ENCODE peak calls at places on chromosome 9, in six cellular contexts. I is GM23338, Z is right cardiac atrium, A is endothelial cell of umbilical vein, N is hepatocyte, E is upper lobe of right lung. S is an unnamed sample. For H3K4me1, the result is how much of the 10 kb centered on the place peaks cover.

GRCh38 chr9:98774746-98775145 is 21.6 kb downstream of the ANKS6 start:
- DNase-seq in E (no peak), I (peak), Z (no peak), A (no peak), N (no peak), S (no peak)

GRCh38 chr9:14322211-14323082 is 8.5 kb upstream of the NFIB start:
- DNase-seq in Z (peak), I (peak), E (peak), N (peak), A (peak), S (peak)

GRCh38 chr9:93260290-93261066 is 76.5 kb downstream of the WNK2 start:
- DNase-seq in Z (no peak), N (no peak), E (peak), A (no peak), I (no peak), S (no peak)

GRCh38 chr9:28270156-28270555 is 696.9 kb upstream of the C9orf72 start:
- DNase-seq in N (no peak), Z (no peak), I (no peak), A (no peak), E (no peak), S (no peak)

GRCh38 chr9:35822926-35823325 is 5.6 kb downstream of the FAM221B start:
- DNase-seq in A (no peak), Z (no peak), E (no peak), I (no peak), N (no peak), S (no peak)

GRCh38 chr9:125409637-125410521 is 148.3 kb downstream of the GAPVD1 start:
- DNase-seq in A (no peak), Z (no peak), N (no peak), E (no peak), I (peak), S (no peak)

GRCh38 chr9:83231039-83231438 is 168.1 kb upstream of the RASEF start:
- DNase-seq in Z (no peak), A (no peak), E (no peak), I (peak), N (peak), S (no peak)

GRCh38 chr9:111975709-111976108 is 79.1 kb downstream of the UGCG start:
- DNase-seq in N (peak), E (peak), A (no peak), Z (no peak), I (peak), S (no peak)

GRCh38 chr9:135932656-135933055 is 25.3 kb upstream of the CAMSAP1 start:
- DNase-seq in I (no peak), Z (no peak), N (no peak), E (no peak), A (no peak), S (peak)

GRCh38 chr9:35868972-35869371 is 1.2 kb downstream of the OR13J1 start:
- DNase-seq in I (no peak), N (no peak), A (no peak), E (no peak), Z (no peak), S (no peak)

GRCh38 chr9:83714316-83714715 is 6.6 kb upstream of the UBQLN1 start:
- DNase-seq in I (no peak), Z (no peak), N (no peak), E (no peak), A (peak), S (no peak)

GRCh38 chr9:130235558-130236435 is 29.8 kb upstream of the HMCN2 start:
- DNase-seq in I (peak), E (peak), A (peak), Z (peak), N (peak), S (no peak)

GRCh38 chr9:19233344-19233743 is 2.9 kb downstream of the DENND4C start:
- DNase-seq in I (no peak), N (no peak), A (no peak), E (no peak), Z (no peak), S (no peak)

GRCh38 chr9:93590609-93591234 is 14.3 kb downstream of the PHF2 start:
- DNase-seq in N (no peak), E (no peak), Z (no peak), I (no peak), A (no peak), S (no peak)

GRCh38 chr9:99433555-99433954 is 211.5 kb downstream of the SEC61B start:
- DNase-seq in N (peak), E (peak), A (peak), I (no peak), Z (peak), S (peak)

GRCh38 chr9:117485176-117485575 is 70.3 kb upstream of the ASTN2 start:
- DNase-seq in I (no peak), N (no peak), A (no peak), E (no peak), Z (no peak), S (no peak)

GRCh38 chr9:15144567-15145174 is 162.3 kb downstream of the TTC39B start:
- DNase-seq in Z (no peak), E (no peak), N (no peak), A (no peak), I (no peak), S (no peak)

GRCh38 chr9:16136961-16137360 is 584.1 kb downstream of the CCDC171 start:
- DNase-seq in N (no peak), A (no peak), I (no peak), E (no peak), Z (peak), S (no peak)

GRCh38 chr9:99411068-99411467 is 189.0 kb downstream of the SEC61B start:
- DNase-seq in Z (no peak), A (no peak), N (no peak), E (no peak), I (no peak), S (no peak)

GRCh38 chr9:589723-590122 is 251.8 kb upstream of the DMRT1 start:
- DNase-seq in N (peak), I (peak), A (peak), Z (no peak), E (no peak), S (no peak)

GRCh38 chr9:98515506-98516204 is 193.1 kb downstream of the GABBR2 start:
- DNase-seq in Z (no peak), N (no peak), E (no peak), A (no peak), I (no peak), S (no peak)

GRCh38 chr9:136538599-136539426 is 7.0 kb downstream of the NOTCH1 start:
- DNase-seq in E (no peak), I (no peak), N (no peak), A (peak), Z (peak), S (no peak)

GRCh38 chr9:130896233-130897012 is at the start of gene QRFP:
- DNase-seq in Z (no peak), A (no peak), N (no peak), I (no peak), E (no peak), S (no peak)

GRCh38 chr9:4297795-4298254 is 2.0 kb downstream of the GLIS3 start:
- DNase-seq in E (peak), A (peak), Z (peak), I (peak), N (peak), S (peak)

GRCh38 chr9:14018061-14018460 is 295.9 kb downstream of the NFIB start:
- DNase-seq in A (peak), Z (peak), E (no peak), N (peak), I (no peak), S (no peak)

GRCh38 chr9:69122391-69123141 is 51.5 kb upstream of the TJP2 start:
- DNase-seq in Z (no peak), N (peak), I (peak), E (no peak), A (peak), S (no peak)

GRCh38 chr9:78035369-78035993 is 3.9 kb upstream of the GNAQ start:
- DNase-seq in A (peak), N (peak), Z (peak), I (peak), E (no peak), S (no peak)

GRCh38 chr9:125066839-125067619 is 76.3 kb downstream of the SCAI start:
- DNase-seq in E (no peak), N (no peak), A (peak), I (no peak), Z (no peak), S (no peak)

GRCh38 chr9:96020822-96021615 is 145.5 kb downstream of the ERCC6L2 start:
- DNase-seq in N (peak), E (peak), Z (peak), A (peak), I (peak), S (peak)

GRCh38 chr9:128120061-128120740 is 7.3 kb downstream of the PTGES2 start:
- DNase-seq in I (no peak), N (no peak), A (no peak), Z (peak), E (no peak), S (peak)

GRCh38 chr9:87223397-87224246 is 274.0 kb upstream of the DAPK1 start:
- DNase-seq in N (no peak), Z (no peak), E (no peak), A (no peak), I (peak), S (no peak)

GRCh38 chr9:34555435-34556230 is 32.8 kb upstream of the ENHO start:
- DNase-seq in N (no peak), A (no peak), I (no peak), E (peak), Z (no peak), S (peak)

GRCh38 chr9:76415731-76416130 is 21.5 kb upstream of the RFK start:
- DNase-seq in N (no peak), A (peak), I (no peak), E (no peak), Z (no peak), S (no peak)

GRCh38 chr9:83649515-83649914 is 26.6 kb downstream of the IDNK start:
- DNase-seq in N (no peak), A (no peak), E (no peak), I (peak), Z (no peak), S (no peak)

GRCh38 chr9:129321511-129322021 is 143.5 kb upstream of the IER5L start:
- DNase-seq in E (no peak), N (no peak), A (no peak), Z (no peak), I (no peak), S (peak)

GRCh38 chr9:7963026-7963425 is 163.4 kb upstream of the DMAC1 start:
- DNase-seq in E (no peak), A (no peak), I (no peak), Z (peak), N (no peak), S (no peak)

GRCh38 chr9:119003218-119003617 is 366.0 kb downstream of the BRINP1 start:
- DNase-seq in N (no peak), A (no peak), I (no peak), E (no peak), Z (no peak), S (no peak)

GRCh38 chr9:38263534-38263933 is 129.0 kb upstream of the ALDH1B1 start:
- DNase-seq in E (no peak), A (peak), Z (no peak), N (no peak), I (peak), S (no peak)

DNA sequence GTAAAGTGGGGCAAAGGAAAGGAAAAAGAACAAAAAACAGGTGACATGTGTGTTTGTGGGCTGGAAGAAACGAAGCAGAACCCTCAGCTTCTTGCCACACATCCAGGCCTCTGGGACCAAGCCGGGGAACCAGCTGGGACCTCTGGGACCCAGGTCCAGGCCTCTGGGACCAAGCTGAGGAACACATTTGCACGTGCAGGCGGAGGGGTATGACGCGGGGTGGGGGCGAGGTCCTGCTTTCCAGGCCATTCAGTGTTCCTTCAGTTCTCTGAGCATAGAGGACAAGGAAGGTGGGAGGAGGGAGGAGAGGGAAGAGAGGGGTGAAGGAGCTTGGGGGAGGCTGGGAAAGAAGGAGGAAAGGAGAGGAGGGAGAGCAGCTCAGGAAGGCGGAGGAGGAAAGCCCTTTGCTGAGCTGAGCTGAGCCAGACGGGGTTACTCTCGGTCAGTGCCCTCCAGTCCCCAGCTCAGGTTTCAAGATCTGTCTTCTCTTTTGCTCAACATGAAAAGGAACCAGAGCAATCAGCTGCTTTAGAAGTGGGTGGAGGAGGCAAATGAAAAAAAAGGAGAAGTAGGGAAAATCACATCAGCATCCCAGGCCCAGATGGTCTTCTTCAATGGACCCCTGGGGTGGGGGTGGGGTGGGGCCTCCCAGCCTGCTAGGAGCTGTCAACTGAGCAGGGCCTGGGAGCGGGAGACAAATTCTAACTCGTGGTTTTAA is 59.1 kb downstream of the ABCA1 start:
- DNase-seq in I (peak), Z (peak), N (peak), E (peak), A (peak), S (peak)
- H3K4me1 ChIP-seq in I (under half), Z (under half), N (under half), E (half or more), A (under half), S (under half)

GRCh38 chr9:89467278-89467625 is 30.7 kb downstream of the SEMA4D start:
- DNase-seq in N (no peak), Z (no peak), I (no peak), A (no peak), E (no peak), S (no peak)
- H3K4me1 ChIP-seq in N (under half), Z (under half), I (half or more), A (under half), E (under half), S (under half)

DNA sequence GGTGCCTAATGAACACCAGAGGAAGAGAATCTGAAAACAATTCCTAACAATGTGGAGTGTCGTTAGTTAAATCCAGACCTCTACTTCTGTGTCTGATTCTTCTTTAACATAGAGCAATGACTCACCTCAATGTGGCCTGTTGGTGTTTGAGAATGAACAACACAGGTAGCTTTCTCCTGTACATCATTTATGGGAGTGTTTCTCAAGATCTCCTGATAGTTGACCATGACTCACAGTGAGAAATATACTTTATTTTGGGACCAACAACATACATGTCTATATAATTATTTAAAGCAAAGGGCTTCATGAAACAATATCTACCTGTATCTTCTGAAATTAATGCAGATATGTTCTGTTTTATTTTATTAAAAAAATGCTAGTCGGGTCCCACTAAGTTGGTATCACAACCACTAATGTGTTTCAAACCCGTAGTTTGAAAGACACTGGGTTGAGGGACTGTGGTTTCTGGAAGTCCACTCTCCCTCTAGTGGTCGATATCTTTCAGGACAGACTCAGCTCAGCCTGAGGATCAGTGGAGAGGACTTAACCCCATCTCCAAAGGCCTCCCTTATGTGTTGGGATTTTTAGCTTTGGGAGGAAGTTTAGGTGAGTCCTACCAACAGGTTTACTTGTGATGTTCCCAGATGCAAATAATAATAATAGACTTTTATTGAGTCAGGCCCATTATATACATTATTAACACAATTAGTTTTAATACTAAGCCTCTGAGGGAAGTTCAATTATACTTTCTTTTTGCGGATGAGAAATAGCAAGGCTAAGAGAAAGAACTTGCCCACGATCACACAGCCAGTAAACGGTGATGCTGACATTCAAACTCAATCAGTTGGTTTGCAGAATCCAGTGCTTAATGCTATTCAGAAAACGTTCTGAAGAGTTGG is 70.0 kb upstream of the KLF9 start:
- DNase-seq in N (peak), Z (no peak), I (peak), A (peak), E (no peak), S (no peak)
- H3K4me1 ChIP-seq in N (under half), Z (under half), I (under half), A (under half), E (half or more), S (under half)

GRCh38 chr9:134047868-134048581 is 19.8 kb downstream of the BRD3 start:
- DNase-seq in A (no peak), Z (no peak), E (no peak), I (no peak), N (no peak), S (peak)
- H3K4me1 ChIP-seq in A (under half), Z (under half), E (under half), I (under half), N (under half), S (under half)

GRCh38 chr9:106890621-106891020 is 27.7 kb downstream of the ZNF462 start:
- DNase-seq in Z (no peak), E (no peak), N (no peak), A (no peak), I (no peak), S (no peak)
- H3K4me1 ChIP-seq in Z (under half), E (under half), N (under half), A (under half), I (half or more), S (under half)

DNA sequence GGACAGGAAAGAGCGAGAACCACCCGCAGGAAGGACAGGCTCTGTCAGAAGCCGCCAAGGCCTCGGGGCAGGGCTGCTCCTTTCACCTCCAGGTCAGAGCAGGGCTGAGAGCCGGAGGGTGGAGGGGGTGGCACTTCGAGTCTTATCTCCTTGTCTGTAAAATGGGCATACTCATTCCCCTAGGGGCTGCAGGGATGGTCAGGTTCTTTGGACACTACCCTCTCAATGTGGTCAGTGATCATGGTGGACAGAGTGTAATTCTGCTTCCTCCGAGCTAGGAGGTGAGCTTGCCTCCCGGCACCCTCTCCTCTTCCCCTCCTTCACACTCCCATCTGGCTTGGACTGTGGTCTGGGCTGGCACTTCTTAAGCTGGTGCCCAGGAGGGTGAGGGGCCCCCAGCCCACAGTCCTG is 39.6 kb downstream of the RGS3 start:
- DNase-seq in I (no peak), A (peak), N (no peak), Z (no peak), E (no peak), S (no peak)
- H3K4me1 ChIP-seq in I (under half), A (under half), N (under half), Z (under half), E (under half), S (under half)

DNA sequence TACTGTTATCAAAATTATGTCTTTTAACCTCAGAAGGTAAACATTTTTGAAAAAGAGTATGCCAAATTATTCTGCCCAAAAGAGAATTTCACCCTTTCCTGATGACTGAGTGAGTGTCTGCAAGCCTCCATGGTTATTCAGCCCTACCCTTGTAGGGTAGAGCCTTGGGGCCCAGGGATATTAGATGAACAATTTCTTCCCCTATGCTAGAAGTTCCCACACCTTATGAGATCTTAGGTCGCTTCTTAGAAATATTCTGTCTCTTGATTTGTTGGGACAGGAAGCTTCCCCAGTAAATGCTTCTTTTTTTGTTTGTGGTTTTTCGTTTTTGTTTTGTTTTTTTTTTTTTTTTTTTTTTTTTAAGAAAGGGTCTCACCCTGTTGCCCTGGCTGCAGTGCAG is 3.1 kb downstream of the CRB2 start:
- DNase-seq in Z (no peak), A (no peak), E (no peak), I (no peak), N (no peak), S (no peak)
- H3K4me1 ChIP-seq in Z (under half), A (under half), E (under half), I (half or more), N (under half), S (under half)

GRCh38 chr9:85884236-85884635 is 56.7 kb upstream of the NAA35 start:
- DNase-seq in E (no peak), N (peak), A (no peak), I (no peak), Z (no peak), S (no peak)
- H3K4me1 ChIP-seq in E (under half), N (under half), A (under half), I (under half), Z (under half), S (under half)

GRCh38 chr9:33128570-33128969 is 38.6 kb downstream of the B4GALT1 start:
- DNase-seq in I (no peak), A (no peak), N (no peak), Z (no peak), E (no peak), S (no peak)
- H3K4me1 ChIP-seq in I (under half), A (under half), N (half or more), Z (under half), E (under half), S (under half)

S was measured in kidney.